ENCODE peak calls at places on chromosome 3, in eight cellular contexts. One of them, this sample, is unnamed.

GRCh38 chr3:15778332-15778858 is 19.4 kb downstream of the ANKRD28 start:
- DNase-seq in C1 segment of cervical spinal cord: no peak
- DNase-seq in mesothelial cell of epicardium: no peak
- DNase-seq in activated T-cell treated with anti-CD3 and anti-CD28 coated beads for 24 hours: no peak
- DNase-seq in CD4-positive, alpha-beta memory T cell: no peak
- DNase-seq in Right ventricle myocardium superior: no peak
- DNase-seq in Kasumi-1: no peak
- DNase-seq in CD8-positive, alpha-beta memory T cell: no peak
- DNase-seq in this sample: no peak

GRCh38 chr3:49607105-49607591 is 52.9 kb downstream of the BSN start:
- DNase-seq in CD4-positive, alpha-beta memory T cell: no peak
- DNase-seq in C1 segment of cervical spinal cord: peak
- DNase-seq in Kasumi-1: no peak
- DNase-seq in Right ventricle myocardium superior: no peak
- DNase-seq in CD8-positive, alpha-beta memory T cell: no peak
- DNase-seq in activated T-cell treated with anti-CD3 and anti-CD28 coated beads for 24 hours: no peak
- DNase-seq in mesothelial cell of epicardium: peak
- DNase-seq in this sample: no peak

GRCh38 chr3:27043328-27043956 is 325.7 kb downstream of the NEK10 start:
- DNase-seq in Right ventricle myocardium superior: no peak
- DNase-seq in Kasumi-1: no peak
- DNase-seq in C1 segment of cervical spinal cord: no peak
- DNase-seq in mesothelial cell of epicardium: no peak
- DNase-seq in CD4-positive, alpha-beta memory T cell: no peak
- DNase-seq in activated T-cell treated with anti-CD3 and anti-CD28 coated beads for 24 hours: no peak
- DNase-seq in CD8-positive, alpha-beta memory T cell: no peak
- DNase-seq in this sample: no peak

GRCh38 chr3:156648086-156648485 is 26.3 kb upstream of the TIPARP start:
- DNase-seq in C1 segment of cervical spinal cord: no peak
- DNase-seq in CD8-positive, alpha-beta memory T cell: no peak
- DNase-seq in activated T-cell treated with anti-CD3 and anti-CD28 coated beads for 24 hours: no peak
- DNase-seq in CD4-positive, alpha-beta memory T cell: no peak
- DNase-seq in mesothelial cell of epicardium: no peak
- DNase-seq in Kasumi-1: no peak
- DNase-seq in Right ventricle myocardium superior: no peak
- DNase-seq in this sample: no peak

GRCh38 chr3:155233213-155233612 is 60.3 kb downstream of the STRIT1 start:
- DNase-seq in activated T-cell treated with anti-CD3 and anti-CD28 coated beads for 24 hours: no peak
- DNase-seq in Kasumi-1: no peak
- DNase-seq in CD8-positive, alpha-beta memory T cell: no peak
- DNase-seq in mesothelial cell of epicardium: no peak
- DNase-seq in C1 segment of cervical spinal cord: peak
- DNase-seq in Right ventricle myocardium superior: peak
- DNase-seq in CD4-positive, alpha-beta memory T cell: no peak
- DNase-seq in this sample: no peak

GRCh38 chr3:65919841-65920240 is 118.9 kb downstream of the MAGI1 start:
- DNase-seq in mesothelial cell of epicardium: no peak
- DNase-seq in Kasumi-1: no peak
- DNase-seq in C1 segment of cervical spinal cord: no peak
- DNase-seq in activated T-cell treated with anti-CD3 and anti-CD28 coated beads for 24 hours: no peak
- DNase-seq in CD8-positive, alpha-beta memory T cell: no peak
- DNase-seq in Right ventricle myocardium superior: no peak
- DNase-seq in CD4-positive, alpha-beta memory T cell: no peak
- DNase-seq in this sample: no peak

GRCh38 chr3:66253790-66254620 is 33.2 kb downstream of the SLC25A26 start:
- DNase-seq in CD8-positive, alpha-beta memory T cell: no peak
- DNase-seq in CD4-positive, alpha-beta memory T cell: no peak
- DNase-seq in mesothelial cell of epicardium: no peak
- DNase-seq in Kasumi-1: peak
- DNase-seq in Right ventricle myocardium superior: no peak
- DNase-seq in activated T-cell treated with anti-CD3 and anti-CD28 coated beads for 24 hours: no peak
- DNase-seq in C1 segment of cervical spinal cord: no peak
- DNase-seq in this sample: peak

GRCh38 chr3:61299343-61299742 is 48.1 kb upstream of the FHIT start:
- DNase-seq in Kasumi-1: no peak
- DNase-seq in Right ventricle myocardium superior: no peak
- DNase-seq in CD4-positive, alpha-beta memory T cell: no peak
- DNase-seq in CD8-positive, alpha-beta memory T cell: no peak
- DNase-seq in activated T-cell treated with anti-CD3 and anti-CD28 coated beads for 24 hours: no peak
- DNase-seq in mesothelial cell of epicardium: no peak
- DNase-seq in C1 segment of cervical spinal cord: no peak
- DNase-seq in this sample: no peak

This sample was measured in retina.